ENCODE peak calls at places on chromosomes 13 and 19, in four cellular contexts. D is HFFc6, W is epithelial cell of prostate, H is progenitor cell of endocrine pancreas. A is an unnamed sample.

GRCh38 chr13:95301135-95301946 is at the start of gene ABCC4:
- DNase-seq in D (peak; percentile 57), W (no peak), H (peak; percentile 47), A (peak; percentile 55)

GRCh38 chr13:40115456-40115855 is 460.0 kb downstream of the COG6 start:
- DNase-seq in D (no peak), W (no peak), H (no peak), A (no peak)

GRCh38 chr13:111854403-111854802 is 212.5 kb upstream of the SOX1 start:
- DNase-seq in D (no peak), W (no peak), H (no peak), A (no peak)

GRCh38 chr13:87331178-87331577 is 340.0 kb upstream of the SLITRK5 start:
- DNase-seq in D (no peak), W (peak; percentile 94), H (no peak), A (no peak)

GRCh38 chr13:99724633-99725517 is 223.6 kb downstream of the TM9SF2 start:
- DNase-seq in D (no peak), W (no peak), H (no peak), A (no peak)

GRCh38 chr19:30783212-30783611 is 411.0 kb downstream of the ZNF536 start:
- DNase-seq in D (no peak), W (no peak), H (no peak), A (no peak)

GRCh38 chr19:35030257-35031071 is at the start of gene SCN1B:
- DNase-seq in D (peak; percentile 26), W (no peak), H (peak; percentile 55), A (no peak)

GRCh38 chr19:58352760-58353671 is at the start of gene A1BG:
- DNase-seq in D (no peak), W (no peak), H (no peak), A (no peak)

GRCh38 chr19:44745386-44745831 is 3.1 kb upstream of the BCL3 start:
- DNase-seq in D (peak; percentile 40), W (no peak), H (no peak), A (no peak)

GRCh38 chr19:5231857-5232503 is 108.6 kb downstream of the PTPRS start:
- DNase-seq in D (no peak), W (no peak), H (no peak), A (no peak)